ENCODE peak calls at places on chromosomes 1 and 21, in four cellular contexts. E is M059J; X is activated effector memory CD4-positive, alpha-beta T cell treated with Interleukin-2 at 50 U/mL for 16 hours; K is H7. G is an unnamed sample.

GRCh38 chr21:32682696-32683474 is 44.9 kb downstream of the SYNJ1 start:
- DNase-seq in X (no peak), E (no peak), K (no peak), G (no peak)

GRCh38 chr1:213982814-213983588 is 4.8 kb upstream of the PROX1 start:
- DNase-seq in K (peak; percentile 89), X (no peak), E (peak; percentile 15), G (no peak)

GRCh38 chr1:64472805-64473204 is 2.9 kb downstream of the CACHD1 start:
- DNase-seq in K (peak; percentile 80), X (no peak), E (no peak), G (no peak)

GRCh38 chr1:79781261-79781660 is 774.7 kb upstream of the ADGRL4 start:
- DNase-seq in K (no peak), X (no peak), E (no peak), G (no peak)

GRCh38 chr1:36161656-36162531 is 5.9 kb downstream of the MAP7D1 start:
- DNase-seq in E (peak; percentile 69), K (no peak), X (peak; percentile 37), G (no peak)

GRCh38 chr1:178367151-178367550 is 129.6 kb downstream of the CLEC20A start:
- DNase-seq in X (no peak), E (no peak), K (no peak), G (no peak)

GRCh38 chr1:170731566-170732261 is 67.8 kb downstream of the PRRX1 start:
- DNase-seq in K (no peak), E (no peak), X (no peak), G (no peak)

GRCh38 chr1:159938905-159939587 is 6.4 kb downstream of the IGSF9 start:
- DNase-seq in E (no peak), K (no peak), X (no peak), G (no peak)

GRCh38 chr1:174157157-174157806 is 2.0 kb upstream of the RABGAP1L start:
- DNase-seq in E (peak; percentile 51), X (no peak), K (no peak), G (no peak)

GRCh38 chr1:244104309-244105060 is 53.4 kb downstream of the ZBTB18 start:
- DNase-seq in K (no peak), E (peak; percentile 98), X (no peak), G (no peak)

GRCh38 chr1:29171089-29171488 is 10.6 kb downstream of the SRSF4 start:
- DNase-seq in X (no peak), E (no peak), K (no peak), G (no peak)

GRCh38 chr1:168163670-168164069 is 15.1 kb upstream of the TIPRL start:
- DNase-seq in E (no peak), X (no peak), K (no peak), G (no peak)

GRCh38 chr1:8814870-8815269 is 2.6 kb downstream of the RERE start:
- DNase-seq in E (no peak), X (no peak), K (peak; percentile 65), G (no peak)

GRCh38 chr1:958823-959729 is at the start of gene NOC2L:
- DNase-seq in X (peak; percentile 98), K (peak; percentile 98), E (peak; percentile 81), G (peak; percentile 94)

GRCh38 chr21:14120091-14120734 is 90.5 kb downstream of the LIPI start:
- DNase-seq in K (peak; percentile 5), E (peak; percentile 15), X (no peak), G (no peak)

GRCh38 chr1:94094466-94095111 is 26.4 kb downstream of the ABCA4 start:
- DNase-seq in E (peak; percentile 76), K (no peak), X (no peak), G (no peak)

G was measured in T-helper 17 cell.